ENCODE peak calls at places on chromosome 6, in six cellular contexts. I is stimulated activated CD4-positive, alpha-beta T cell treated with anti-CD3 and anti-CD28 coated beads, Interleukin-4, amount 100 ng/mL, for 1 hour; K is effector memory CD4-positive, alpha-beta T cell; B is cardiac septum; D is GM04504; V is mucosa of descending colon. C is an unnamed sample.

GRCh38 chr6:165967768-165968408 is 199.8 kb downstream of the TBXT start:
- DNase-seq in I (no peak), K (no peak), B (no peak), D (no peak), V (no peak), C (no peak)

GRCh38 chr6:33195304-33196022 is 3.2 kb upstream of the COL11A2 start:
- DNase-seq in I (no peak), K (no peak), B (no peak), D (no peak), V (no peak), C (no peak)

GRCh38 chr6:113858067-113858604 is 991 bp downstream of the MARCKS start:
- DNase-seq in I (no peak), K (no peak), B (no peak), D (no peak), V (peak; percentile 66), C (peak; percentile 40)

GRCh38 chr6:113856571-113857564 is at the start of gene MARCKS:
- DNase-seq in I (peak; percentile 46), K (no peak), B (peak; percentile 89), D (peak; percentile 84), V (peak; percentile 89), C (peak; percentile 77)

GRCh38 chr6:3648724-3649123 is 102.8 kb downstream of the PXDC1 start:
- DNase-seq in I (no peak), K (no peak), B (no peak), D (no peak), V (no peak), C (no peak)

GRCh38 chr6:36351152-36351571 is 14.5 kb upstream of the BNIP5 start:
- DNase-seq in I (no peak), K (no peak), B (no peak), D (no peak), V (no peak), C (no peak)

GRCh38 chr6:168047841-168048723 is 30.9 kb downstream of the FRMD1 start:
- DNase-seq in I (no peak), K (no peak), B (no peak), D (no peak), V (no peak), C (no peak)

GRCh38 chr6:156848533-156848932 is 71.4 kb downstream of the ARID1B start:
- DNase-seq in I (no peak), K (no peak), B (peak; percentile 90), D (no peak), V (no peak), C (peak; percentile 52)

GRCh38 chr6:170147056-170147787 is 143.7 kb downstream of the DLL1 start:
- DNase-seq in I (no peak), K (no peak), B (no peak), D (no peak), V (no peak), C (no peak)

GRCh38 chr6:22737331-22737730 is 168.0 kb downstream of the HDGFL1 start:
- DNase-seq in I (no peak), K (no peak), B (no peak), D (no peak), V (peak; percentile 34), C (peak; percentile 34)

GRCh38 chr6:84763397-84764331 is 734 bp downstream of the TBX18 start:
- DNase-seq in I (no peak), K (no peak), B (no peak), D (peak; percentile 76), V (peak; percentile 34), C (no peak)

GRCh38 chr6:160379464-160379863 is 31.3 kb downstream of the SLC22A3 start:
- DNase-seq in I (no peak), K (no peak), B (no peak), D (peak; percentile 6), V (no peak), C (no peak)

GRCh38 chr6:134609862-134610261 is 291.9 kb upstream of the SGK1 start:
- DNase-seq in I (no peak), K (no peak), B (no peak), D (no peak), V (no peak), C (no peak)

GRCh38 chr6:75169689-75170088 is 36.2 kb downstream of the COL12A1 start:
- DNase-seq in I (no peak), K (no peak), B (no peak), D (no peak), V (no peak), C (no peak)

GRCh38 chr6:47934023-47934422 is 152.2 kb downstream of the OPN5 start:
- DNase-seq in I (no peak), K (no peak), B (no peak), D (no peak), V (no peak), C (no peak)

GRCh38 chr6:134902074-134902861 is 47.6 kb downstream of the ALDH8A1 start:
- DNase-seq in I (no peak), K (no peak), B (no peak), D (no peak), V (no peak), C (no peak)

GRCh38 chr6:1770435-1770843 is 160.7 kb downstream of the FOXC1 start:
- DNase-seq in I (no peak), K (no peak), B (no peak), D (no peak), V (no peak), C (no peak)

GRCh38 chr6:161242779-161243693 is 30.8 kb downstream of the AGPAT4 start:
- DNase-seq in I (no peak), K (no peak), B (no peak), D (peak; percentile 51), V (no peak), C (no peak)

GRCh38 chr6:139648430-139649000 is 274.1 kb upstream of the CITED2 start:
- DNase-seq in I (no peak), K (no peak), B (no peak), D (no peak), V (no peak), C (no peak)

GRCh38 chr6:152952866-152953509 is 29.9 kb downstream of the FBXO5 start:
- DNase-seq in I (no peak), K (no peak), B (no peak), D (no peak), V (no peak), C (peak; percentile 60)

GRCh38 chr6:46688117-46688965 is 656 bp downstream of the TDRD6 start:
- DNase-seq in I (no peak), K (no peak), B (no peak), D (no peak), V (no peak), C (no peak)

GRCh38 chr6:134527108-134527787 is 209.3 kb upstream of the SGK1 start:
- DNase-seq in I (no peak), K (no peak), B (no peak), D (no peak), V (no peak), C (no peak)